ENCODE peak calls at places on chromosome 11, in nine cellular contexts. R, C, T, H, V, B, M, U and N are unnamed samples.

GRCh38 chr11:69640995-69641581 is at the start of gene CCND1:
- DNase-seq in T (no peak), V (peak; percentile 88), M (peak; percentile 59), C (peak; percentile 84), U (peak; percentile 32), B (no peak), H (no peak), R (peak; percentile 38), N (peak; percentile 73)

GRCh38 chr11:35822815-35823495 is 120.9 kb upstream of the LDLRAD3 start:
- DNase-seq in H (no peak), R (no peak), V (no peak), C (no peak), U (no peak), T (no peak), M (peak; percentile 5), B (no peak), N (no peak)

GRCh38 chr11:114164546-114164945 is 105.0 kb downstream of the ZBTB16 start:
- DNase-seq in T (no peak), V (no peak), R (no peak), U (no peak), B (no peak), M (no peak), C (no peak), H (no peak), N (no peak)

GRCh38 chr11:72747456-72747855 is 4.8 kb downstream of the ARAP1 start:
- DNase-seq in C (no peak), H (no peak), B (no peak), M (no peak), U (no peak), R (no peak), T (no peak), V (no peak), N (no peak)

GRCh38 chr11:26905368-26905767 is 88.5 kb upstream of the FIBIN start:
- DNase-seq in U (no peak), R (no peak), C (no peak), V (no peak), H (no peak), T (no peak), M (no peak), B (no peak), N (no peak)

GRCh38 chr11:23755769-23756168 is 741.1 kb upstream of the LUZP2 start:
- DNase-seq in M (no peak), B (no peak), T (no peak), V (no peak), H (no peak), U (no peak), R (no peak), C (no peak), N (no peak)

GRCh38 chr11:34266987-34267386 is 90.8 kb downstream of the ABTB2 start:
- DNase-seq in R (no peak), H (no peak), C (no peak), B (no peak), U (no peak), V (no peak), M (no peak), T (no peak), N (no peak)

GRCh38 chr11:102202972-102203371 is 92.7 kb downstream of the YAP1 start:
- DNase-seq in H (no peak), T (no peak), C (no peak), U (no peak), M (no peak), R (no peak), B (no peak), V (no peak), N (no peak)

GRCh38 chr11:34278708-34279297 is 79.0 kb downstream of the ABTB2 start:
- DNase-seq in U (no peak), H (no peak), B (no peak), C (no peak), M (no peak), T (no peak), R (no peak), V (peak; percentile 76), N (no peak)

GRCh38 chr11:125156346-125156745 is 8.2 kb upstream of the PKNOX2 start:
- DNase-seq in C (no peak), R (no peak), M (no peak), V (no peak), T (no peak), H (no peak), U (no peak), B (no peak), N (no peak)

GRCh38 chr11:61949169-61950034 is 749 bp upstream of the BEST1 start:
- DNase-seq in H (no peak), C (peak; percentile 58), U (peak; percentile 89), B (no peak), M (peak; percentile 77), T (no peak), V (no peak), R (peak; percentile 37), N (peak; percentile 95)

GRCh38 chr11:77611921-77612320 is 22.2 kb downstream of the AQP11 start:
- DNase-seq in U (no peak), M (no peak), H (no peak), B (no peak), T (no peak), C (no peak), R (no peak), V (no peak), N (no peak)

GRCh38 chr11:15493921-15494630 is 379.4 kb downstream of the INSC start:
- DNase-seq in V (no peak), C (no peak), H (no peak), R (no peak), T (no peak), M (no peak), U (no peak), B (no peak), N (no peak)

GRCh38 chr11:123690490-123690889 is 36.1 kb upstream of the SCN3B start:
- DNase-seq in B (no peak), R (no peak), H (no peak), C (no peak), V (no peak), M (no peak), U (no peak), T (no peak), N (no peak)

GRCh38 chr11:121067453-121067852 is 33.6 kb upstream of the TECTA start:
- DNase-seq in B (no peak), M (peak; percentile 99), R (no peak), T (no peak), U (no peak), H (no peak), C (no peak), V (no peak), N (no peak)

GRCh38 chr11:57644748-57645715 is 4.7 kb downstream of the YPEL4 start:
- DNase-seq in U (peak; percentile 93), H (peak; percentile 83), C (peak; percentile 73), B (peak; percentile 61), R (peak; percentile 83), M (peak; percentile 76), V (peak; percentile 76), T (peak; percentile 83), N (peak; percentile 92)

GRCh38 chr11:96235725-96236124 is 107.3 kb downstream of the MAML2 start:
- DNase-seq in C (no peak), U (no peak), H (peak; percentile 30), T (no peak), V (no peak), R (peak; percentile 42), M (no peak), B (no peak), N (no peak)

GRCh38 chr11:65538915-65539374 is 14.1 kb downstream of the SCYL1 start:
- DNase-seq in U (no peak), B (no peak), R (no peak), M (no peak), V (no peak), H (no peak), C (no peak), T (no peak), N (no peak)

GRCh38 chr11:36361472-36361871 is 65.4 kb downstream of the PRR5L start:
- DNase-seq in V (no peak), T (no peak), H (no peak), C (no peak), B (no peak), R (no peak), U (no peak), M (no peak), N (no peak)

GRCh38 chr11:45927332-45927683 is 4.9 kb downstream of the LARGE2 start:
- DNase-seq in B (no peak), V (no peak), H (no peak), T (no peak), U (no peak), C (no peak), M (no peak), R (no peak), N (no peak)

GRCh38 chr11:125201525-125202121 is 37.1 kb downstream of the PKNOX2 start:
- DNase-seq in H (no peak), V (peak; percentile 76), U (no peak), C (no peak), R (no peak), B (no peak), T (no peak), M (no peak), N (no peak)

GRCh38 chr11:36228689-36229088 is 60.5 kb downstream of the COMMD9 start:
- DNase-seq in B (no peak), R (no peak), U (no peak), T (no peak), V (no peak), C (no peak), M (no peak), H (no peak), N (no peak)

GRCh38 chr11:10478574-10479550 is 23.8 kb downstream of the AMPD3 start:
- DNase-seq in R (no peak), V (no peak), C (no peak), H (no peak), U (no peak), M (no peak), B (no peak), T (no peak), N (no peak)

GRCh38 chr11:95723353-95723942 is 66.1 kb downstream of the FAM76B start:
- DNase-seq in C (no peak), V (no peak), H (no peak), M (no peak), R (no peak), U (no peak), B (no peak), T (no peak), N (no peak)

GRCh38 chr11:104148074-104148473 is 15.9 kb downstream of the PDGFD start:
- DNase-seq in M (no peak), U (no peak), H (no peak), C (no peak), T (no peak), B (no peak), R (no peak), V (no peak), N (no peak)

GRCh38 chr11:41720761-41721160 is 261.3 kb upstream of the LRRC4C start:
- DNase-seq in U (no peak), C (no peak), H (no peak), R (no peak), V (no peak), T (no peak), B (no peak), M (peak; percentile 16), N (no peak)

GRCh38 chr11:78370406-78371172 is 47.0 kb downstream of the GAB2 start:
- DNase-seq in T (no peak), R (no peak), V (no peak), C (no peak), U (peak; percentile 28), M (no peak), H (no peak), B (no peak), N (peak; percentile 76)

GRCh38 chr11:63552921-63553320 is 10.3 kb downstream of the PLAAT2 start:
- DNase-seq in B (no peak), U (no peak), H (no peak), T (no peak), M (no peak), C (no peak), R (no peak), V (no peak), N (no peak)